ENCODE peak calls at places on chromosome 20, in six cellular contexts. D, N, F, S, Q and T are unnamed samples.

GRCh38 chr20:32753731-32754130 is 8.5 kb upstream of the DNMT3B start:
- ATAC-seq in D (no peak), N (no peak), F (no peak), S (no peak), Q (no peak), T (no peak)

GRCh38 chr20:527571-527886 is 16.1 kb downstream of the CSNK2A1 start:
- ATAC-seq in D (no peak), N (no peak), F (no peak), S (no peak), Q (no peak), T (no peak)

GRCh38 chr20:12827796-12828406 is 180.9 kb upstream of the SPTLC3 start:
- ATAC-seq in D (no peak), N (no peak), F (no peak), S (no peak), Q (no peak), T (no peak)

GRCh38 chr20:14881518-14881917 is 544.1 kb upstream of the FLRT3 start:
- ATAC-seq in D (no peak), N (no peak), F (no peak), S (no peak), Q (no peak), T (no peak)

GRCh38 chr20:52192296-52193007 is 873 bp upstream of the ZFP64 start:
- ATAC-seq in D (peak), N (peak), F (peak), S (peak), Q (peak), T (peak)

GRCh38 chr20:10947726-10948125 is 273.9 kb upstream of the JAG1 start:
- ATAC-seq in D (no peak), N (no peak), F (no peak), S (no peak), Q (no peak), T (no peak)

GRCh38 chr20:4063631-4064030 is 48.3 kb upstream of the RNF24 start:
- ATAC-seq in D (no peak), N (peak), F (no peak), S (no peak), Q (no peak), T (no peak)

GRCh38 chr20:31537116-31537858 is 23.0 kb downstream of the HM13 start:
- ATAC-seq in D (no peak), N (peak), F (no peak), S (no peak), Q (no peak), T (no peak)

GRCh38 chr20:4358566-4358965 is 343.2 kb upstream of the RNF24 start:
- ATAC-seq in D (no peak), N (no peak), F (no peak), S (no peak), Q (no peak), T (no peak)

GRCh38 chr20:31560900-31561598 is 44.0 kb upstream of the ID1 start:
- ATAC-seq in D (peak), N (no peak), F (no peak), S (no peak), Q (peak), T (peak)

GRCh38 chr20:42183147-42183546 is 565.0 kb upstream of the CHD6 start:
- ATAC-seq in D (no peak), N (no peak), F (no peak), S (no peak), Q (no peak), T (no peak)

GRCh38 chr20:15005300-15005986 is 668.0 kb upstream of the FLRT3 start:
- ATAC-seq in D (no peak), N (peak), F (no peak), S (no peak), Q (peak), T (no peak)

GRCh38 chr20:53805895-53806384 is 212.3 kb upstream of the ZNF217 start:
- ATAC-seq in D (peak), N (no peak), F (no peak), S (no peak), Q (no peak), T (no peak)

GRCh38 chr20:33893314-33893713 is 82.2 kb downstream of the CHMP4B start:
- ATAC-seq in D (no peak), N (no peak), F (no peak), S (no peak), Q (no peak), T (no peak)

GRCh38 chr20:8291200-8291599 is 159.1 kb downstream of the PLCB1 start:
- ATAC-seq in D (no peak), N (no peak), F (no peak), S (no peak), Q (no peak), T (no peak)

GRCh38 chr20:43383026-43383795 is 74.5 kb upstream of the SRSF6 start:
- ATAC-seq in D (no peak), N (no peak), F (peak), S (no peak), Q (peak), T (no peak)

GRCh38 chr20:57714409-57715267 is 4.8 kb upstream of the PMEPA1 start:
- ATAC-seq in D (no peak), N (no peak), F (no peak), S (no peak), Q (no peak), T (no peak)

GRCh38 chr20:57712851-57713504 is 3.2 kb upstream of the PMEPA1 start:
- ATAC-seq in D (no peak), N (no peak), F (no peak), S (no peak), Q (no peak), T (no peak)

GRCh38 chr20:57713951-57714350 is 4.1 kb upstream of the PMEPA1 start:
- ATAC-seq in D (no peak), N (no peak), F (no peak), S (no peak), Q (no peak), T (no peak)

GRCh38 chr20:57711826-57712225 is 2.0 kb upstream of the PMEPA1 start:
- ATAC-seq in D (no peak), N (no peak), F (no peak), S (no peak), Q (no peak), T (no peak)

DNA sequence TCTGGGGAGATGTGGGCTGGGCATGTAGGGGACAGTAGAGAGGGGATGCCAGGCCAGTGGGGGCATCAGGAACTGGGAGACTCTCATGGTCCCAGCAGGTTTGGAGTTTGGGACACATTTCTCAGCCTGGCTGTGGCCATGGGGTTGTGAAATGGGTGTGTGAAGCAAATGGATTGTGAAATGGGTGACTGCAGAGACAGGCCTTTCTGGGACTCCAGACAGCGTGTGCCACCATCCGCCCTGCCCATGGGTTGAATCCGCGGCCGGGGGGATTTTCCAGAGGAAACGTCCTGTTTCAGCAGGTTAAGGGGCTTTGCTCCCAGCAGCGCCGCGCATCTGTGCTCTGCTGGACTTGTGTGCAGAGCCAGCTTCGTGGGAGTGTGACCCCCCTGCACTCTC is 3.7 kb upstream of the PMEPA1 start:
- ATAC-seq in D (no peak), N (no peak), F (no peak), S (no peak), Q (no peak), T (no peak)
- TF ChIP-seq POLR2AphosphoS5 in D (no peak), N (no peak), F (no peak), S (no peak), Q (no peak), T (peak)

DNA sequence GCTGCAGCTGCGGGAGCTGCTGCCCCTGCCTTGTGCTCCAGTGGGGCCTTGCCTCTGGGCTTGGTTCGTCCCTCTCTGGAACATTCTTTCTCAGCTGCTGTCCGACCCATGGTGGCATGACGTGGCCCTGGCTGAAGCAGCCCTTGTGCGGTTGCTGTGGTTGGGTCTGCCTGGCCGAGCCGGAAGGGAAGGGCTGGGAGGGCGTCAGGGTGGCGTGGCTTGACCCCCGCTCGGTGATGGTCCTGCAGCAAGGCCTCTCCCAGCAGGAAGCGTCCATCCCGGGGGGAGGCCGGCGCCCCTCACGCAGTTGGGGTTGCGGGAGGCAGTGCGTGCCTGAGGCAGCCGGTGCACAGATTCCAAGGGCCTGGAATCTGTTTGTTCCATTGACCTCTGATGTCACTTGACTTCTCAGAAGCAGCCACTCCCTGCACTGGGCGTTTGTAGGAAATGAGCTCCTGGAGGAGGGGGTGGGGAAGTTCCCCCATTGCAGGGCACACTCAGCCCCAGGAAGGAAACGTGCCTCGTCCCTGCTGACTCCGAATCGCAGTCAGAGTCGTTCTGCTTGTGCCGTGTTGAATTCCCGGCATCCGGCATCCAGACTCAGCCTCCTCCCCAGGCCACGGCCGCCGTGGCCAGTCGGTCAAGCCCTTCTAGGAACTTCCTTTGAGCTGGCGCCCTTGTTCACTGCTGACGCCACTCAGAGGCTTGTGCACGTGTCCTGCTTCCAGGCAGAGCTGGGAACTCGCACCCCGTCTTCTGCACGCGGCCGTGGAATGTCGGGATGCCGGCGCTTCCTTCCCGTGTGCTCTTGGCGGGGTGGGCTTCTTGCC is 9.7 kb upstream of the TNFRSF6B start:
- ATAC-seq in D (peak), N (no peak), F (no peak), S (peak), Q (peak), T (peak)
- TF ChIP-seq POLR2A in D (no peak), N (no peak), F (peak), S (no peak), Q (no peak), T (no peak)

GRCh38 chr20:24615353-24615752 is 145.9 kb downstream of the SYNDIG1 start:
- ATAC-seq in D (no peak), N (no peak), F (no peak), S (no peak), Q (no peak), T (no peak)

GRCh38 chr20:24614341-24614740 is 144.9 kb downstream of the SYNDIG1 start:
- ATAC-seq in D (no peak), N (no peak), F (no peak), S (no peak), Q (no peak), T (no peak)

GRCh38 chr20:24617080-24617432 is 147.6 kb downstream of the SYNDIG1 start:
- ATAC-seq in D (no peak), N (peak), F (no peak), S (no peak), Q (peak), T (no peak)

GRCh38 chr20:24617757-24618450 is 148.5 kb downstream of the SYNDIG1 start:
- ATAC-seq in D (no peak), N (no peak), F (no peak), S (no peak), Q (peak), T (no peak)

GRCh38 chr20:24616258-24617079 is 147.0 kb downstream of the SYNDIG1 start:
- ATAC-seq in D (no peak), N (peak), F (no peak), S (no peak), Q (peak), T (no peak)
- TF ChIP-seq POLR2AphosphoS5 in D (no peak), N (no peak), F (no peak), S (no peak), Q (no peak), T (no peak)

GRCh38 chr20:41006126-41006935 is 22.3 kb upstream of the TOP1 start:
- ATAC-seq in D (no peak), N (no peak), F (no peak), S (no peak), Q (no peak), T (no peak)

GRCh38 chr20:41003143-41003932 is 25.3 kb upstream of the TOP1 start:
- ATAC-seq in D (peak), N (peak), F (peak), S (peak), Q (peak), T (peak)

GRCh38 chr20:41004561-41005360 is 23.9 kb upstream of the TOP1 start:
- ATAC-seq in D (no peak), N (no peak), F (no peak), S (no peak), Q (no peak), T (no peak)

GRCh38 chr20:41006936-41007871 is 21.4 kb upstream of the TOP1 start:
- ATAC-seq in D (no peak), N (peak), F (no peak), S (no peak), Q (no peak), T (no peak)

DNA sequence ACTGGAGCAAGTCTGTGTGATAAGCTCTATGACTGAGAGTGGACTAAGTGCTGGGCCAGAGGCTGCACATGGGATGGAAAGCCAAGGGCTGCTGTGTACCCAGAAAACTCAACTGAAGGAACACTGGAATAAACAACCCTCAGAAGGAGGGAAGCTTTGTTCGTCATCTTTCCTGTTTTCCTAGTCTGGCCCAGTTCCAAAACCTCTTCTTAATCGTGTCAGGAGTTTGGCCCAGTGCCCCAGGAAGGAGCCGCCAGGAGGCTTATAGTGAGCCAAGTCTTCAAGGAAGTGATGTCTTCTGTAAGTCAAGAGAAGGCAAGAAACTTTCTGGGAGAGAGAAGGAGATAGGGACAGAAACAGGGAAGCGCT is 23.3 kb upstream of the TOP1 start:
- ATAC-seq in D (no peak), N (no peak), F (no peak), S (no peak), Q (peak), T (peak)
- TF ChIP-seq POLR2A in D (no peak), N (no peak), F (no peak), S (no peak), Q (no peak), T (no peak)

GRCh38 chr20:47213960-47214359 is 142.5 kb downstream of the ZMYND8 start:
- ATAC-seq in D (no peak), N (no peak), F (no peak), S (no peak), Q (no peak), T (no peak)
- TF ChIP-seq POLR2AphosphoS5 in D (no peak), N (no peak), F (no peak), S (no peak), Q (no peak), T (no peak)

GRCh38 chr20:61510778-61511330 is 258.8 kb downstream of the CDH4 start:
- ATAC-seq in D (no peak), N (no peak), F (no peak), S (no peak), Q (no peak), T (no peak)
- TF ChIP-seq POLR2A in D (no peak), N (no peak), F (no peak), S (no peak), Q (no peak), T (no peak)